ENCODE peak calls at places on chromosomes 16 and 17, in six cellular contexts. O, P, R, I, E and X are unnamed samples.

GRCh38 chr16:74064120-74064735 is 232.4 kb upstream of the PSMD7 start:
- DNase-seq in O (no peak), P (peak), R (no peak), I (peak), E (no peak), X (no peak)

GRCh38 chr17:68060336-68060735 is 24.8 kb downstream of the KPNA2 start:
- DNase-seq in O (no peak), P (no peak), R (no peak), I (no peak), E (no peak), X (no peak)

GRCh38 chr16:57629516-57630401 is 1.3 kb downstream of the ADGRG1 start:
- DNase-seq in O (no peak), P (no peak), R (no peak), I (no peak), E (no peak), X (peak)

GRCh38 chr16:19294156-19294649 is 8.7 kb downstream of the CLEC19A start:
- DNase-seq in O (no peak), P (no peak), R (peak), I (no peak), E (no peak), X (peak)

GRCh38 chr16:19875900-19876299 is 8.7 kb downstream of the GPRC5B start:
- DNase-seq in O (no peak), P (no peak), R (no peak), I (no peak), E (no peak), X (no peak)

GRCh38 chr17:42578282-42578869 is 847 bp upstream of the PSMC3IP start:
- DNase-seq in O (peak), P (peak), R (peak), I (peak), E (peak), X (peak)

GRCh38 chr16:4214215-4214621 is 27.7 kb downstream of the SRL start:
- DNase-seq in O (no peak), P (no peak), R (no peak), I (no peak), E (peak), X (no peak)

GRCh38 chr17:35117984-35118383 is 1.7 kb downstream of the RAD51D start:
- DNase-seq in O (no peak), P (peak), R (peak), I (no peak), E (no peak), X (no peak)

GRCh38 chr17:49834118-49834743 is 13.6 kb downstream of the TAC4 start:
- DNase-seq in O (no peak), P (no peak), R (no peak), I (no peak), E (peak), X (no peak)

GRCh38 chr17:63480826-63481487 is 4.1 kb downstream of the ACE start:
- DNase-seq in O (no peak), P (no peak), R (no peak), I (peak), E (no peak), X (no peak)

GRCh38 chr17:7560172-7561027 is 1.3 kb upstream of the SENP3 start:
- DNase-seq in O (peak), P (peak), R (no peak), I (no peak), E (peak), X (no peak)

GRCh38 chr17:74950207-74950606 is 14.5 kb downstream of the OTOP3 start:
- DNase-seq in O (no peak), P (no peak), R (no peak), I (no peak), E (no peak), X (no peak)

GRCh38 chr16:20727181-20727580 is 14.4 kb downstream of the THUMPD1 start:
- DNase-seq in O (no peak), P (no peak), R (no peak), I (no peak), E (no peak), X (no peak)

GRCh38 chr16:85628651-85629050 is 15.5 kb downstream of the GSE1 start:
- DNase-seq in O (no peak), P (peak), R (no peak), I (no peak), E (no peak), X (no peak)

GRCh38 chr17:75634376-75634740 is 1.1 kb downstream of the SMIM5 start:
- DNase-seq in O (no peak), P (no peak), R (no peak), I (no peak), E (no peak), X (peak)

GRCh38 chr16:5977329-5977728 is 879.7 kb upstream of the EEF2KMT start:
- DNase-seq in O (no peak), P (no peak), R (no peak), I (no peak), E (no peak), X (no peak)

GRCh38 chr17:73906896-73907600 is 262.8 kb upstream of the SDK2 start:
- DNase-seq in O (no peak), P (no peak), R (no peak), I (no peak), E (no peak), X (no peak)

GRCh38 chr16:56625140-56625942 is at the start of gene MT1E:
- DNase-seq in O (peak), P (peak), R (peak), I (no peak), E (no peak), X (peak)

GRCh38 chr17:31499771-31500554 is 108.5 kb downstream of the RAB11FIP4 start:
- DNase-seq in O (peak), P (no peak), R (peak), I (no peak), E (no peak), X (peak)

GRCh38 chr17:29165800-29166506 is 14.2 kb downstream of the MYO18A start:
- DNase-seq in O (no peak), P (no peak), R (no peak), I (no peak), E (no peak), X (no peak)